ENCODE peak calls at places on chromosomes 2 and 18, in five cellular contexts. O is K562, K is transverse colon, I is heart left ventricle, F is stomach. Y is an unnamed sample. For H3K27me3, the result is how much of the 10 kb centered on the place peaks cover.

GRCh38 chr2:120879401-120880295 is 144.0 kb downstream of the GLI2 start:
- DNase-seq in O (no peak), K (no peak), I (no peak), F (no peak), Y (no peak)

GRCh38 chr2:43363086-43363485 is 136.7 kb upstream of the ZFP36L2 start:
- DNase-seq in O (no peak), K (no peak), I (no peak), F (no peak), Y (no peak)

GRCh38 chr2:207484444-207485391 is 45.0 kb upstream of the CREB1 start:
- DNase-seq in O (no peak), K (no peak), I (no peak), F (no peak), Y (no peak)

GRCh38 chr2:163266772-163267171 is 428.2 kb upstream of the KCNH7 start:
- DNase-seq in O (no peak), K (no peak), I (no peak), F (no peak), Y (no peak)

GRCh38 chr2:43220229-43220981 is 6.0 kb downstream of the ZFP36L2 start:
- DNase-seq in O (no peak), K (no peak), I (no peak), F (no peak), Y (no peak)

GRCh38 chr2:160294339-160294803 is 94.3 kb upstream of the ITGB6 start:
- DNase-seq in O (no peak), K (peak), I (peak), F (no peak), Y (peak)

GRCh38 chr2:231568098-231568784 is 24.4 kb upstream of the TEX44 start:
- DNase-seq in O (no peak), K (no peak), I (peak), F (no peak), Y (no peak)

GRCh38 chr2:219198974-219199373 is 7.6 kb upstream of the ZFAND2B start:
- DNase-seq in O (no peak), K (no peak), I (no peak), F (no peak), Y (no peak)

GRCh38 chr18:58862851-58863538 is 1.7 kb upstream of the ZNF532 start:
- DNase-seq in O (no peak), K (peak), I (peak), F (peak), Y (no peak)

DNA sequence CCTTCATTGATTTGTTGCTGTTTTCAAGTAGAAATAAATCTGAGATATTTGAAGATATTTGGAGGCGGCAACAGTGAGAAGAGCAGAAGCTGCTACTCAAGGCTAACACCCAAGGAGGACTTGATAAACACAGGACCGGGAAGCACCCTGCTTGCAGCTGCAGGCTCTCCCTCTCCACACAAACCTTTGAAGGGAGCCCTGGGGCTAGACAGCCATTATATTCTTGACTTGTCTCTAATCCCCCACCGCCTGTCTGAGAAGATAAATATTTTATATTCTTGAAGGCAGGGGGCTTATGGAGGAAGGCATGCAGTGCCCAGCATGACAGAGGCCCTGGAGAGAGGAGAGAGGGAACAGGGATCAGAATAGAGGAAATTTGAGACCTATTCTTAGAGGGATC is 50.9 kb upstream of the SMAD2 start:
- DNase-seq in O (no peak), K (no peak), I (no peak), F (no peak), Y (no peak)
- H3K27me3 ChIP-seq in O (under half), K (under half), I (under half), F (under half), Y (under half)

DNA sequence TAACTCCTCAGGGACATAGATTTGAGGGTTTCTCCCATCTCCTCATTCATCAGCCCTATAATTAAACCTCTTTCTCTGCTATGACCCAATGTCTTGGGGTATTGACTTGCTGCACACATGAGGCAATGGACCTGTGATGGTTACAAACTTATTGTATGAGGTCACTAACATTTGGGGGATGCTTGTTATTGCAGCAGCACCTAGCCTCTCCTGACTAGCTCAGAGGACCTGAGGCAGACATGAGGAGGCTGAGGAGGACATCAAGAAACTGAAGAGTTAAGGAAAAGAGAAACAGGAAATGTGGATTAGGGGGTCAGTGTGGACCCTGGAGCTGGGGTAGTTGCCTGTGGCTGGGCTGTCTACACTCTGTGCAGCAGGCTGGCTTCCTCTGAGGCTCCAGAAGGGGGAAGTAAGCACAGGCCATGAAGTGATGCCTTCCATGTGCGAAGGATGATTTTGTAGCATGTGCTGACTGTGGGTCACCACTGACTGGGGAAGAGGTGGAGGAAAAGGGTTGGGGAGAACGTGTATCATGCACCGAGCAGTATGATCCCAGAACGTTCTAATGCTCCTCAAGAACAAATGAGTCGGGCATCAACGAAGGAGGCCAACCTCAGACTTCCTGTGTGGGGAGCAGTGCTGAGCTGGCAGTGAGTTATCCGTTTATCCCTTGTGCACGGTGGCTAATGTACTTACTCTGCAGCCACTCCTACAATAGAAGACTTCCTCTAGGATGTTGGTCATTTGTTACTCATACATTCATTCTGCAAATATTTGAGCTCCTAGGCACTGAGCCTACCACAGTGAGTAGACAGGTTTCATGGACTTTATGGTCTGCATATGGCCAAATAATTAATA is 42.1 kb upstream of the RFX8 start:
- DNase-seq in O (no peak), K (no peak), I (no peak), F (peak), Y (no peak)
- TF ChIP-seq POLR2A in O (no peak), K (no peak), I (no peak), F (no peak), Y (no peak)

DNA sequence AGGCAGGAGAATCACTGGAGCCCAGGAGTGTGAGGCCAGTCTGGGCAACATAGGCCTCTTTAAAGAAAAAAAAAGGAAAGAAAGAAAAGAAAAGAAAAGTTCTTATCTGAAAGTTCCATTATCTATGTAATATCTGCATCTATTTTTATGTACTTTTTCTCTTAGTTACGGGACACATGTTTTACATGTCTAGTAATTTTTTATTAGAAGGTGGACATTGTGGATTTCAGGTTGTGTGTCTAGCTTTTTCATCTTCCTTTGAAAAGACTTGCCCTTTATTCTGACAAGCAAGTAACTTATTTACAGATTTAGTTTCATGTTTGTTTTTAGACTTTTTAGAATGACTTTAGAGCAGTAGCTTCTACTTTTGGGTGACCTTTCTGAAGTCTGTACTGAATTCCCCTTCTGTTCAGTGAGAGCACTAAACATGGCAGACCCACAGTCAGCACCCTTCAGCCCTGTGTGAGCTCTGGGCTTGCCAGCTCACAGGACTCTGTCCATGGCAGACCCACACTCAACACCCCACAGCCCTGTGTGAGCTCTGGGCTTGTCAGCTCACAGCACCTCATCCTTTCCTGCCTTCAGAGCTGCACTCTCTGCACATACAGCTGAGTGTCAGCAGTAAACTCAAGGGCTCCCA is 17.5 kb downstream of the TRAPPC12 start:
- DNase-seq in O (no peak), K (no peak), I (no peak), F (no peak), Y (no peak)
- H3K27ac ChIP-seq in O (no peak), K (no peak), I (no peak), F (no peak), Y (no peak)

GRCh38 chr2:70753031-70753430 is 15.0 kb downstream of the ADD2 start:
- DNase-seq in O (no peak), K (no peak), I (no peak), F (no peak), Y (no peak)

GRCh38 chr2:70748002-70748779 is 19.8 kb downstream of the ADD2 start:
- DNase-seq in O (no peak), K (no peak), I (no peak), F (no peak), Y (no peak)

GRCh38 chr2:70753978-70754377 is 14.0 kb downstream of the ADD2 start:
- DNase-seq in O (no peak), K (no peak), I (no peak), F (no peak), Y (no peak)

GRCh38 chr2:70750320-70750719 is 17.7 kb downstream of the ADD2 start:
- DNase-seq in O (no peak), K (no peak), I (no peak), F (no peak), Y (no peak)

GRCh38 chr2:70751881-70752280 is 16.1 kb downstream of the ADD2 start:
- DNase-seq in O (no peak), K (no peak), I (no peak), F (no peak), Y (no peak)
- H3K27me3 ChIP-seq in O (under half), K (under half), I (under half), F (half or more), Y (under half)

GRCh38 chr2:177164131-177164530 is 48.5 kb upstream of the HNRNPA3 start:
- DNase-seq in O (no peak), K (no peak), I (no peak), F (no peak), Y (no peak)

GRCh38 chr2:177165731-177166711 is 46.6 kb upstream of the HNRNPA3 start:
- DNase-seq in O (no peak), K (peak), I (no peak), F (no peak), Y (no peak)

GRCh38 chr2:177161741-177162440 is 50.7 kb upstream of the HNRNPA3 start:
- DNase-seq in O (peak), K (no peak), I (no peak), F (no peak), Y (peak)

GRCh38 chr2:177164584-177165052 is 48.0 kb upstream of the HNRNPA3 start:
- DNase-seq in O (peak), K (peak), I (peak), F (peak), Y (peak)

GRCh38 chr2:177165103-177165583 is 47.5 kb upstream of the HNRNPA3 start:
- DNase-seq in O (no peak), K (peak), I (peak), F (no peak), Y (peak)
- TF ChIP-seq POLR2A in O (no peak), K (no peak), I (no peak), F (no peak), Y (no peak)

GRCh38 chr2:172129404-172129803 is 26.7 kb upstream of the DLX2 start:
- DNase-seq in O (no peak), K (no peak), I (no peak), F (no peak), Y (no peak)

GRCh38 chr2:172128484-172128883 is 25.8 kb upstream of the DLX2 start:
- DNase-seq in O (no peak), K (no peak), I (no peak), F (no peak), Y (no peak)

GRCh38 chr2:172134270-172134669 is 31.6 kb upstream of the DLX2 start:
- DNase-seq in O (no peak), K (no peak), I (no peak), F (no peak), Y (no peak)

GRCh38 chr2:172135446-172135845 is 32.7 kb upstream of the DLX2 start:
- DNase-seq in O (no peak), K (no peak), I (no peak), F (no peak), Y (no peak)

DNA sequence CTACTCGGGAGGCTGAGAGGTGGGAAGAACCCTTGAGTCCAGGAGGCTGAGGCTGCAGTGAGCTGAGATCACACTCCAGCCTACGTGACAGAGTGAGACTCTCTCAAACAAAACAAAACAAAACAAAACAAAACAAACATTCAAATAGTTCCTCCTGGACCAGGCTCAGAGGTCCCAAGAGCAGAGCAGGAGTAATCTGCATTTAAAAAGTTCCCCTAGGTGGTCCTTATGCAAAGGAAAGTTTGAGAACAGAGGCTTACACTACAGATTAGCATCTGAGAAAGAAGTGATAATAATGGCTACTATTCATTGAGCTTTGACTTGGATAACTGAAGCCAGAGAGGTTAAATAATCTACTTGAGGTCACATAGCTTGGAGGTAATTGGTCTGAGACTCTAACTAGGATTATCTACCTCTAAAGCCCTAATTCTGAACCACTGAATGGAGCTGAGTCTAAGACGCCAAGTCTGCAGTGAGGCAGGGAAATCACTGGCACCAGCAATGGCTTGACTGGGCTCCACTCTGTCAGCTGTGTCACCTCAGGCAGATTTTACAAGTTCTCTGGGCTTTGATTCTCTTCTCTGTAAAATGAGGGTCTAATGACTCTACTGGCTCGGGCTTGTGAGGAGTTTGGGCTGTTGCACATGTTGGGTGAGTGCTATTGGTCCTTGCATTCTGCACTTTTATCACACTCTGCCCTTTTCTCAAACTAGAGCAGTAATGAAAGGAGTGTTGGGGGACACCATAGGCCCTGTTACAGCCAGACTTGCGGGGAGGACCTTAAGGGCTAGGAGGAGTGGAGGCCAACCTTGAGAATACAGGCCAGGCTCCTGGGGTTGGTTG is 29.2 kb upstream of the DLX2 start:
- DNase-seq in O (no peak), K (no peak), I (no peak), F (no peak), Y (no peak)
- H3K27ac ChIP-seq in O (no peak), K (no peak), I (no peak), F (no peak), Y (no peak)

GRCh38 chr18:74460825-74461224 is 3.7 kb upstream of the DIPK1C start:
- DNase-seq in O (no peak), K (no peak), I (no peak), F (no peak), Y (no peak)

GRCh38 chr18:74457043-74457742 is at the start of gene DIPK1C:
- DNase-seq in O (no peak), K (no peak), I (peak), F (no peak), Y (no peak)

GRCh38 chr18:74457743-74458465 is 796 bp upstream of the DIPK1C start:
- DNase-seq in O (no peak), K (no peak), I (peak), F (no peak), Y (peak)

GRCh38 chr18:74456409-74457042 is 582 bp downstream of the DIPK1C start:
- DNase-seq in O (no peak), K (no peak), I (no peak), F (no peak), Y (no peak)

GRCh38 chr18:74459877-74460276 is 2.8 kb upstream of the DIPK1C start:
- DNase-seq in O (peak), K (no peak), I (no peak), F (no peak), Y (no peak)
- H3K27me3 ChIP-seq in O (under half), K (under half), I (under half), F (half or more), Y (under half)

GRCh38 chr2:71503827-71504226 is 50.5 kb downstream of the DYSF start:
- DNase-seq in O (no peak), K (no peak), I (peak), F (no peak), Y (no peak)
- TF ChIP-seq POLR2A in O (no peak), K (no peak), I (peak), F (no peak), Y (no peak)

GRCh38 chr2:68762665-68763064 is 28.1 kb downstream of the ARHGAP25 start:
- DNase-seq in O (no peak), K (no peak), I (no peak), F (no peak), Y (no peak)
- H3K27ac ChIP-seq in O (peak), K (peak), I (no peak), F (peak), Y (no peak)

GRCh38 chr2:102618452-102619413 is 620 bp upstream of the SLC9A2 start:
- DNase-seq in O (peak), K (peak), I (peak), F (peak), Y (peak)

GRCh38 chr2:102622646-102623045 is 3.3 kb downstream of the SLC9A2 start:
- DNase-seq in O (no peak), K (no peak), I (no peak), F (no peak), Y (no peak)

GRCh38 chr2:102620367-102620766 is 1.0 kb downstream of the SLC9A2 start:
- DNase-seq in O (peak), K (peak), I (no peak), F (peak), Y (no peak)

GRCh38 chr2:102619414-102620319 is at the start of gene SLC9A2:
- DNase-seq in O (peak), K (peak), I (no peak), F (peak), Y (no peak)

DNA sequence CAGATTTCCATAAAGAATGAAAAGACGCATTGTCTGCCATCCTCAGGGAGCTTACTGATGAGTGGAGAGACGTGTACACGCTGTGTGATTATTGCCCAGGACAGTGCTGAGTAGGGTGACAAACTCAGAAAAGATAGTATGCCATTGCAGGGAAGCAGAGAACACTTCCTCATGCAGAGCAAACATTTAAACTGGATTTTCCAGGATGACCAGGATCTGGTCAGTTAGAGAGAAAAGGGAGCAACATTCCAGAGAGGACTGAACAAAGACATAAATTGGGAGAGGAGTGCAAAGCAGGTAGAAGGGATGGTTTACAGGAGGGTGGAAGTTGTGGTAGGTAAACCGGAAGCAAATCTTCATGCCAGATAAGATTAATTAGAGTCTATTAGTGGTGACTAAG is 2.3 kb downstream of the SLC9A2 start:
- DNase-seq in O (no peak), K (no peak), I (no peak), F (no peak), Y (no peak)
- H3K27me3 ChIP-seq in O (under half), K (under half), I (under half), F (under half), Y (under half)